ENCODE peak calls at places on chromosomes 5 and 9, in six cellular contexts. R, Z, F, J, H and L are unnamed samples.

GRCh38 chr9:16864741-16865434 is 5.6 kb downstream of the BNC2 start:
- DNase-seq in Z (no peak), H (no peak), J (no peak), F (no peak), R (no peak), L (no peak)

GRCh38 chr5:72156921-72157320 is 49.6 kb downstream of the MAP1B start:
- DNase-seq in R (no peak), J (no peak), Z (no peak), H (no peak), F (no peak), L (no peak)

GRCh38 chr5:156641690-156642089 is 208.4 kb upstream of the PPP1R2B start:
- DNase-seq in R (no peak), F (no peak), H (no peak), Z (no peak), J (no peak), L (no peak)

GRCh38 chr9:19161257-19162025 is 34.1 kb upstream of the PLIN2 start:
- DNase-seq in H (no peak), R (peak; percentile 50), Z (no peak), F (no peak), J (no peak), L (no peak)

GRCh38 chr5:135847976-135848375 is 13.5 kb downstream of the SLC25A48 start:
- DNase-seq in J (no peak), F (no peak), Z (no peak), R (no peak), H (no peak), L (no peak)

GRCh38 chr5:7877851-7878250 is 8.9 kb downstream of the MTRR start:
- DNase-seq in Z (no peak), H (no peak), F (no peak), J (no peak), R (no peak), L (no peak)

GRCh38 chr5:9716838-9717281 is 86.7 kb upstream of the TAS2R1 start:
- DNase-seq in R (no peak), J (no peak), F (no peak), Z (peak; percentile 3), H (peak; percentile 29), L (no peak)

GRCh38 chr5:170755679-170756456 is 27.7 kb upstream of the GABRP start:
- DNase-seq in J (no peak), Z (no peak), H (no peak), R (peak; percentile 85), F (no peak), L (no peak)

GRCh38 chr5:644509-644908 is 32.4 kb downstream of the CEP72 start:
- DNase-seq in F (no peak), Z (no peak), J (no peak), H (no peak), R (no peak), L (no peak)

GRCh38 chr5:6845856-6846255 is 132.6 kb downstream of the TENT4A start:
- DNase-seq in F (no peak), R (no peak), H (no peak), Z (no peak), J (no peak), L (no peak)

GRCh38 chr5:98638701-98639100 is 134.8 kb upstream of the RGMB start:
- DNase-seq in R (no peak), H (no peak), Z (no peak), F (no peak), J (no peak), L (no peak)

GRCh38 chr9:97753975-97754374 is 56.8 kb upstream of the XPA start:
- DNase-seq in Z (no peak), F (no peak), H (no peak), J (no peak), R (no peak), L (no peak)

GRCh38 chr5:68265822-68266395 is 50.4 kb downstream of the PIK3R1 start:
- DNase-seq in H (no peak), R (no peak), Z (no peak), F (no peak), J (no peak), L (no peak)

GRCh38 chr9:135582966-135583685 is 21.6 kb downstream of the PAEP start:
- DNase-seq in J (no peak), F (no peak), H (no peak), Z (no peak), R (peak; percentile 19), L (no peak)

GRCh38 chr5:151141535-151141934 is 16.0 kb downstream of the ANXA6 start:
- DNase-seq in H (no peak), R (no peak), F (no peak), Z (peak; percentile 84), J (no peak), L (no peak)

GRCh38 chr9:88741335-88741734 is 206.4 kb downstream of the NXNL2 start:
- DNase-seq in J (no peak), F (no peak), H (no peak), Z (peak; percentile 18), R (no peak), L (peak; percentile 18)

GRCh38 chr9:34540826-34541225 is 18.0 kb upstream of the ENHO start:
- DNase-seq in J (no peak), H (no peak), Z (no peak), R (no peak), F (no peak), L (no peak)

GRCh38 chr5:75566710-75567309 is 44.4 kb upstream of the ANKDD1B start:
- DNase-seq in F (no peak), H (peak; percentile 69), R (no peak), Z (no peak), J (no peak), L (no peak)

GRCh38 chr5:53790026-53790425 is 229.6 kb downstream of the NDUFS4 start:
- DNase-seq in Z (no peak), F (no peak), R (no peak), H (no peak), J (no peak), L (no peak)

GRCh38 chr5:113748403-113748802 is 234.9 kb downstream of the YTHDC2 start:
- DNase-seq in Z (no peak), H (no peak), F (no peak), J (no peak), R (no peak), L (no peak)

GRCh38 chr5:28750236-28750635 is 1711.8 kb upstream of the CDH9 start:
- DNase-seq in H (no peak), Z (no peak), R (no peak), F (no peak), J (no peak), L (no peak)

GRCh38 chr5:83632874-83633273 is 87.8 kb downstream of the HAPLN1 start:
- DNase-seq in J (no peak), Z (no peak), R (no peak), H (peak; percentile 69), F (no peak), L (no peak)

GRCh38 chr9:35909687-35910612 is 660 bp downstream of the SPAAR start:
- DNase-seq in Z (no peak), R (no peak), F (no peak), J (no peak), H (no peak), L (no peak)

GRCh38 chr9:13942695-13943094 is 371.2 kb downstream of the NFIB start:
- DNase-seq in R (no peak), J (peak; percentile 13), F (no peak), Z (no peak), H (peak; percentile 15), L (no peak)

GRCh38 chr9:2418619-2419018 is 203.0 kb upstream of the VLDLR start:
- DNase-seq in F (no peak), Z (no peak), J (no peak), H (peak; percentile 93), R (no peak), L (peak; percentile 50)

GRCh38 chr5:116573617-116574431 is 799 bp downstream of the SEMA6A start:
- DNase-seq in F (no peak), H (no peak), Z (no peak), R (no peak), J (peak; percentile 52), L (no peak)

GRCh38 chr5:161380550-161380949 is 166.0 kb downstream of the GABRB2 start:
- DNase-seq in H (no peak), F (no peak), R (no peak), Z (no peak), J (no peak), L (no peak)

GRCh38 chr9:136016882-136017812 is 56.0 kb upstream of the UBAC1 start:
- DNase-seq in F (no peak), Z (no peak), R (peak; percentile 69), H (no peak), J (no peak), L (no peak)

GRCh38 chr5:9340095-9340494 is 205.8 kb downstream of the SEMA5A start:
- DNase-seq in H (no peak), Z (no peak), R (no peak), J (no peak), F (no peak), L (no peak)

GRCh38 chr5:114839360-114839759 is 330.3 kb downstream of the TRIM36 start:
- DNase-seq in J (no peak), F (no peak), Z (no peak), H (no peak), R (no peak), L (no peak)

GRCh38 chr5:14062178-14062577 is 81.0 kb upstream of the TRIO start:
- DNase-seq in J (no peak), R (no peak), H (no peak), F (no peak), Z (no peak), L (no peak)

GRCh38 chr5:75685141-75685540 is 32.1 kb downstream of the POC5 start:
- DNase-seq in Z (no peak), R (no peak), J (no peak), F (no peak), H (no peak), L (no peak)

GRCh38 chr5:2697041-2697440 is 54.4 kb downstream of the IRX2 start:
- DNase-seq in J (no peak), Z (no peak), R (no peak), H (no peak), F (no peak), L (no peak)